ENCODE peak calls at places on chromosome 4, in seven cellular contexts. One of them, this sample, is unnamed.

GRCh38 chr4:58760737-58761136 is 1650.6 kb upstream of the IGFBP7 start:
- DNase-seq in SK-N-SH: no peak
- DNase-seq in GM12878: no peak
- DNase-seq in NT2/D1: no peak
- DNase-seq in H1: no peak
- DNase-seq in HCT116: no peak
- DNase-seq in K562: no peak
- DNase-seq in this sample: no peak

GRCh38 chr4:41851621-41852020 is 83.6 kb upstream of the TMEM33 start:
- DNase-seq in HCT116: no peak
- DNase-seq in H1: no peak
- DNase-seq in SK-N-SH: no peak
- DNase-seq in NT2/D1: no peak
- DNase-seq in GM12878: no peak
- DNase-seq in K562: no peak
- DNase-seq in this sample: no peak

GRCh38 chr4:134787315-134787714 is 585.7 kb upstream of the PABPC4L start:
- DNase-seq in K562: no peak
- DNase-seq in SK-N-SH: no peak
- DNase-seq in HCT116: no peak
- DNase-seq in NT2/D1: no peak
- DNase-seq in H1: no peak
- DNase-seq in GM12878: no peak
- DNase-seq in this sample: no peak

GRCh38 chr4:149823770-149824221 is 8.2 kb upstream of the IQCM start:
- DNase-seq in H1: no peak
- DNase-seq in SK-N-SH: no peak
- DNase-seq in HCT116: peak
- DNase-seq in NT2/D1: no peak
- DNase-seq in K562: no peak
- DNase-seq in GM12878: no peak
- DNase-seq in this sample: no peak

GRCh38 chr4:2803624-2804448 is 11.0 kb downstream of the SH3BP2 start:
- DNase-seq in HCT116: peak
- DNase-seq in K562: peak
- DNase-seq in NT2/D1: no peak
- DNase-seq in H1: no peak
- DNase-seq in GM12878: no peak
- DNase-seq in SK-N-SH: no peak
- DNase-seq in this sample: no peak

GRCh38 chr4:175215208-175215607 is 297.1 kb downstream of the ADAM29 start:
- DNase-seq in K562: no peak
- DNase-seq in HCT116: no peak
- DNase-seq in SK-N-SH: no peak
- DNase-seq in GM12878: no peak
- DNase-seq in NT2/D1: no peak
- DNase-seq in H1: no peak
- DNase-seq in this sample: no peak

GRCh38 chr4:113758361-113758760 is 3.2 kb downstream of the CAMK2D start:
- DNase-seq in GM12878: no peak
- DNase-seq in H1: no peak
- DNase-seq in HCT116: no peak
- DNase-seq in NT2/D1: no peak
- DNase-seq in SK-N-SH: no peak
- DNase-seq in K562: no peak
- DNase-seq in this sample: no peak

GRCh38 chr4:176838611-176839411 is 46.1 kb upstream of the VEGFC start:
- DNase-seq in SK-N-SH: no peak
- DNase-seq in NT2/D1: no peak
- DNase-seq in HCT116: no peak
- DNase-seq in GM12878: no peak
- DNase-seq in K562: no peak
- DNase-seq in H1: no peak
- DNase-seq in this sample: no peak

GRCh38 chr4:140004580-140005314 is 149.2 kb downstream of the MAML3 start:
- DNase-seq in HCT116: no peak
- DNase-seq in K562: no peak
- DNase-seq in SK-N-SH: peak
- DNase-seq in H1: no peak
- DNase-seq in GM12878: no peak
- DNase-seq in NT2/D1: no peak
- DNase-seq in this sample: no peak

GRCh38 chr4:101031971-101032370 is 315.4 kb downstream of the PPP3CA start:
- DNase-seq in NT2/D1: peak
- DNase-seq in HCT116: no peak
- DNase-seq in SK-N-SH: no peak
- DNase-seq in H1: peak
- DNase-seq in K562: no peak
- DNase-seq in GM12878: no peak
- DNase-seq in this sample: no peak

GRCh38 chr4:11805837-11806236 is 377.1 kb upstream of the HS3ST1 start:
- DNase-seq in H1: no peak
- DNase-seq in K562: no peak
- DNase-seq in NT2/D1: peak
- DNase-seq in GM12878: no peak
- DNase-seq in HCT116: peak
- DNase-seq in SK-N-SH: no peak
- DNase-seq in this sample: no peak

GRCh38 chr4:15066140-15066539 is 63.9 kb downstream of the CPEB2 start:
- DNase-seq in K562: no peak
- DNase-seq in GM12878: no peak
- DNase-seq in SK-N-SH: no peak
- DNase-seq in H1: no peak
- DNase-seq in NT2/D1: no peak
- DNase-seq in HCT116: no peak
- DNase-seq in this sample: no peak

GRCh38 chr4:186606593-186606992 is 51.2 kb upstream of the MTNR1A start:
- DNase-seq in HCT116: no peak
- DNase-seq in GM12878: no peak
- DNase-seq in K562: no peak
- DNase-seq in H1: no peak
- DNase-seq in SK-N-SH: no peak
- DNase-seq in NT2/D1: no peak
- DNase-seq in this sample: no peak

GRCh38 chr4:184616633-184617471 is 32.4 kb downstream of the CASP3 start:
- DNase-seq in HCT116: no peak
- DNase-seq in GM12878: peak
- DNase-seq in SK-N-SH: no peak
- DNase-seq in NT2/D1: peak
- DNase-seq in H1: no peak
- DNase-seq in K562: no peak
- DNase-seq in this sample: no peak

GRCh38 chr4:56619160-56619559 is 61.9 kb downstream of the HOPX start:
- DNase-seq in SK-N-SH: peak
- DNase-seq in K562: no peak
- DNase-seq in H1: no peak
- DNase-seq in NT2/D1: no peak
- DNase-seq in GM12878: no peak
- DNase-seq in HCT116: no peak
- DNase-seq in this sample: no peak

DNA sequence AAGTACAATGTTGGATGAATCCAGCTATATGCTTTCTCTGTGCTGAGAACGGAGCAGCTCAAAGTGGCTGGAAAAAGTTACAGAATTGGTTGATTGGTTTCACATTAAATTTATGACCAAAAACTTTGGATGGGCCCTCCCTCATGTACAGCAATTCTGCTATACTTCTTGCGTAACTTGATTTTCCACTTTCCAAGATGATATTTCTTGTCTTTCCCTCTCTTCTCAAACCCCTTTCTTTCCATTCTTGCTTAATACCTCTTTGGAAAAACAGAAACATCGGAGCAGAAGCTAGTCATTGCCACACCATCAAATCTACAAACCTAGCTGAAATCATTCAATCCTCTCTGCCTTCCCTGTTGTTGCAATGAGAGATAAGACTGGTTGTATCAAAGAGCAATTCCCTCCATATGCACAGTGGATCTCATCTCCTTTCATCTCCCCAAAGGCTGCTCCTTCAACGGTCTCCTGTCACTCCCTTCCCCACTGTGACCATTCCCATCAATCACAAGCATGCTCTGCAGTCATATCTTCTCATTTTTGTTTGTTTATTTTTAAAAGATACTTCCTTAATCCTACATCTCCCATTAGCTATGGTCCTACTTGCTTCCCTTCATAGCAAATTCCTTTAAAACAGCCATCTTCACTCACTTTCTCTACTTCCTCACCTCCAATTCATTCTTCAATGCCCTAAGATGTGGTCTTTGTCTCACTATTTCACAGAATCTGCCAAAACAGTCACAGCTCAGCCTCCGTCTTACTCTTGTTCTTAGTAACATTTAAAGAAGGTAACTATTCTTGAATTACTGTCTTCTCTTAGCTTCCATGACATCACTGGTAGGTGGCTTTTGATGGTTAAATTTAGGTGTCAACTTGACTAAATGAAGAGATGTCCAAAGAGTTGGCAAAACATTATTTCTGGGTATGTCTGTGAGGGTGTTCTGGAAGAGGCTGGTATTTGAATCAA is 145.5 kb downstream of the FAM13A start:
- DNase-seq in H1: no peak
- DNase-seq in SK-N-SH: no peak
- DNase-seq in GM12878: no peak
- DNase-seq in NT2/D1: no peak
- DNase-seq in HCT116: no peak
- DNase-seq in K562: no peak
- DNase-seq in this sample: no peak
- TF ChIP-seq YY1 in H1: no peak
- TF ChIP-seq YY1 in SK-N-SH: no peak
- TF ChIP-seq YY1 in GM12878: no peak
- TF ChIP-seq YY1 in NT2/D1: no peak
- TF ChIP-seq YY1 in HCT116: no peak
- TF ChIP-seq YY1 in K562: no peak
- TF ChIP-seq YY1 in this sample: no peak

GRCh38 chr4:73451404-73451803 is 15.4 kb downstream of the AFP start:
- DNase-seq in NT2/D1: no peak
- DNase-seq in K562: no peak
- DNase-seq in GM12878: no peak
- DNase-seq in H1: no peak
- DNase-seq in HCT116: no peak
- DNase-seq in SK-N-SH: no peak
- DNase-seq in this sample: no peak

GRCh38 chr4:73447701-73448100 is 11.7 kb downstream of the AFP start:
- DNase-seq in H1: no peak
- DNase-seq in NT2/D1: no peak
- DNase-seq in SK-N-SH: no peak
- DNase-seq in K562: no peak
- DNase-seq in HCT116: no peak
- DNase-seq in GM12878: no peak
- DNase-seq in this sample: no peak

GRCh38 chr4:73450398-73451004 is 14.5 kb downstream of the AFP start:
- DNase-seq in NT2/D1: no peak
- DNase-seq in HCT116: no peak
- DNase-seq in K562: peak
- DNase-seq in H1: no peak
- DNase-seq in GM12878: no peak
- DNase-seq in SK-N-SH: no peak
- DNase-seq in this sample: no peak

GRCh38 chr4:73446336-73446938 is 10.4 kb downstream of the AFP start:
- DNase-seq in GM12878: no peak
- DNase-seq in SK-N-SH: peak
- DNase-seq in K562: peak
- DNase-seq in HCT116: peak
- DNase-seq in NT2/D1: no peak
- DNase-seq in H1: no peak
- DNase-seq in this sample: peak

DNA sequence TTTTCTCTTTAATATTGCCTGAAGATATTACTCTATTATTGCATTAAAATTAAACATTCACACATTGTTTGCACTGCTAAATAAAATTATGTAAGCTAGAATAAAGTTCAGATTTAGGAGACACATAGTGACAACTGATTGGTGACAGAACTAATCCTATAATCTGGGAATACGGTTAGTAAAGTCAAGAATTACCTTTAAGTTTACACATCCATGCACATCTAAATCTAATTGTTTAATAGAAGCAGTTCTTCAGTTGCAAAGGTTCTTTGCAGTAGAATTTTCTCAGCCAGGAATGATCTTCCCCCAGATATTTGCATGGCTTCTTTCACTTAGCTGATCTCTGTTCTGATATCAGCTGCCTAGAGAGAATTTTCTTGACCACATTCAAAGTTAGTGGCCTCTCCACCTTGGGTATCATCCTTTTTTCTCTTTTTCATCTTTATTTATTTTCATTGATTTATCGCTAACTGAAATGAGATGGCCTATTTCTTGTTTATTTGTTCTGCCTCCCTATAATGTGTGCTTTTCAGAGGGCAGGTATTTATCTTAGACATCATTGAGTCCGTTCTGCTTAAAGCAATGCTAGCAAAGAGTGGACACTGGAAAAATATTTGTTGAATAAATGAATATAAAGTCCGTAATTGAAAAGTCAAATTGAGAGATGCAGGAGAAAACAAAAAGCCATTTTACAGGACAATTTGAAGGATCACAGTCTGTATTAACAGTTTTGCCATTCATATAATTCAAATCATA is 12.6 kb downstream of the AFP start:
- DNase-seq in NT2/D1: no peak
- DNase-seq in K562: no peak
- DNase-seq in GM12878: no peak
- DNase-seq in HCT116: no peak
- DNase-seq in SK-N-SH: no peak
- DNase-seq in H1: no peak
- DNase-seq in this sample: no peak
- TF ChIP-seq YY1 in NT2/D1: no peak
- TF ChIP-seq YY1 in K562: no peak
- TF ChIP-seq YY1 in GM12878: no peak
- TF ChIP-seq YY1 in HCT116: no peak
- TF ChIP-seq YY1 in SK-N-SH: no peak
- TF ChIP-seq YY1 in H1: no peak
- TF ChIP-seq YY1 in this sample: no peak

GRCh38 chr4:4837921-4838601 is 21.4 kb upstream of the MSX1 start:
- DNase-seq in NT2/D1: no peak
- DNase-seq in H1: no peak
- DNase-seq in SK-N-SH: no peak
- DNase-seq in K562: no peak
- DNase-seq in GM12878: no peak
- DNase-seq in HCT116: no peak
- DNase-seq in this sample: no peak
- TF ChIP-seq YY1 in NT2/D1: no peak
- TF ChIP-seq YY1 in H1: no peak
- TF ChIP-seq YY1 in SK-N-SH: no peak
- TF ChIP-seq YY1 in K562: no peak
- TF ChIP-seq YY1 in GM12878: no peak
- TF ChIP-seq YY1 in HCT116: no peak
- TF ChIP-seq YY1 in this sample: no peak

DNA sequence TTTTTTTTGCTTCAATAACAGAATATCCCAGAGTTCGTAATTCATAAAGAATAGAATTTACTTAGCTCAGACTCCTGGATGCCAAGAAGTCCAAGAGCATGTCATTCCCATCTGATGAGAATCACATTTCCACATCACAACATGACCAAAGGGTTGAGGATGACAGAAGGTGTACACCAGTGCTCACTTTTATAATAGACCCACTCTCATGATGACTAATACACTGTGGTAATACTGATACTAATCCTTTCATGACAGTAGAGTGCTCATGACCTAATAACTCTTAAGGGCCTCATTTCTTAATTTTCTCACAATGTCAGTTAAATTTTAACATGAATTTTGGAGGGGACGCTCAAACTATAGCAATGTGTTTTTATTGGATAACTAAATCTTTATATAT is 69.2 kb downstream of the ZNF732 start:
- DNase-seq in GM12878: no peak
- DNase-seq in NT2/D1: no peak
- DNase-seq in H1: no peak
- DNase-seq in HCT116: no peak
- DNase-seq in SK-N-SH: no peak
- DNase-seq in K562: no peak
- DNase-seq in this sample: no peak
- TF ChIP-seq YY1 in GM12878: no peak
- TF ChIP-seq YY1 in NT2/D1: no peak
- TF ChIP-seq YY1 in H1: no peak
- TF ChIP-seq YY1 in HCT116: no peak
- TF ChIP-seq YY1 in SK-N-SH: no peak
- TF ChIP-seq YY1 in K562: no peak
- TF ChIP-seq YY1 in this sample: no peak